ENCODE peak calls at places on chromosomes 13 and 19, in ten cellular contexts. One of them, this sample, is unnamed.

GRCh38 chr19:12711187-12711586 is 12.5 kb downstream of the TNPO2 start:
- DNase-seq in GM23248: no peak
- DNase-seq in hepatocyte: no peak
- DNase-seq in H1: no peak
- DNase-seq in fibroblast of lung: no peak
- DNase-seq in neural progenitor cell: no peak
- DNase-seq in endothelial cell of umbilical vein: no peak
- DNase-seq in HepG2: no peak
- DNase-seq in HCT116: no peak
- DNase-seq in PC-9: no peak
- DNase-seq in this sample: no peak

GRCh38 chr13:102846261-102847015 is 606 bp downstream of the ERCC5 start:
- DNase-seq in GM23248: peak; percentile 79
- DNase-seq in hepatocyte: peak; percentile 55
- DNase-seq in H1: no peak
- DNase-seq in fibroblast of lung: peak; percentile 41
- DNase-seq in neural progenitor cell: peak; percentile 33
- DNase-seq in endothelial cell of umbilical vein: peak; percentile 62
- DNase-seq in HepG2: peak; percentile 21
- DNase-seq in HCT116: peak; percentile 8
- DNase-seq in PC-9: peak; percentile 15
- DNase-seq in this sample: peak; percentile 45

GRCh38 chr19:29040951-29041350 is 172.0 kb downstream of the UQCRFS1 start:
- DNase-seq in GM23248: no peak
- DNase-seq in hepatocyte: no peak
- DNase-seq in H1: no peak
- DNase-seq in fibroblast of lung: no peak
- DNase-seq in neural progenitor cell: peak; percentile 89
- DNase-seq in endothelial cell of umbilical vein: no peak
- DNase-seq in HepG2: no peak
- DNase-seq in HCT116: no peak
- DNase-seq in PC-9: no peak
- DNase-seq in this sample: no peak

GRCh38 chr19:21101511-21102242 is 19.7 kb downstream of the ZNF714 start:
- DNase-seq in GM23248: peak; percentile 16
- DNase-seq in hepatocyte: peak; percentile 21
- DNase-seq in H1: no peak
- DNase-seq in fibroblast of lung: peak; percentile 32
- DNase-seq in neural progenitor cell: no peak
- DNase-seq in endothelial cell of umbilical vein: peak; percentile 4
- DNase-seq in HepG2: no peak
- DNase-seq in HCT116: no peak
- DNase-seq in PC-9: no peak
- DNase-seq in this sample: no peak

GRCh38 chr19:2719910-2720776 is 1.0 kb downstream of the DIRAS1 start:
- DNase-seq in GM23248: peak; percentile 85
- DNase-seq in hepatocyte: no peak
- DNase-seq in H1: peak; percentile 76
- DNase-seq in fibroblast of lung: peak; percentile 27
- DNase-seq in neural progenitor cell: peak; percentile 62
- DNase-seq in endothelial cell of umbilical vein: no peak
- DNase-seq in HepG2: no peak
- DNase-seq in HCT116: no peak
- DNase-seq in PC-9: no peak
- DNase-seq in this sample: no peak

GRCh38 chr13:24500977-24501376 is 11.6 kb downstream of the PARP4 start:
- DNase-seq in GM23248: peak; percentile 56
- DNase-seq in hepatocyte: no peak
- DNase-seq in H1: no peak
- DNase-seq in fibroblast of lung: peak; percentile 87
- DNase-seq in neural progenitor cell: no peak
- DNase-seq in endothelial cell of umbilical vein: peak; percentile 80
- DNase-seq in HepG2: no peak
- DNase-seq in HCT116: no peak
- DNase-seq in PC-9: no peak
- DNase-seq in this sample: no peak

GRCh38 chr13:112068531-112069062 is 1.6 kb downstream of the SOX1 start:
- DNase-seq in GM23248: no peak
- DNase-seq in hepatocyte: no peak
- DNase-seq in H1: peak; percentile 66
- DNase-seq in fibroblast of lung: no peak
- DNase-seq in neural progenitor cell: peak; percentile 57
- DNase-seq in endothelial cell of umbilical vein: no peak
- DNase-seq in HepG2: no peak
- DNase-seq in HCT116: no peak
- DNase-seq in PC-9: no peak
- DNase-seq in this sample: no peak

GRCh38 chr19:6161271-6161850 is 25.9 kb downstream of the ACSBG2 start:
- DNase-seq in GM23248: peak; percentile 14
- DNase-seq in hepatocyte: peak; percentile 7
- DNase-seq in H1: no peak
- DNase-seq in fibroblast of lung: no peak
- DNase-seq in neural progenitor cell: peak; percentile 12
- DNase-seq in endothelial cell of umbilical vein: peak; percentile 7
- DNase-seq in HepG2: peak; percentile 13
- DNase-seq in HCT116: peak; percentile 98
- DNase-seq in PC-9: no peak
- DNase-seq in this sample: peak; percentile 86

GRCh38 chr13:107574517-107575215 is 640.7 kb downstream of the LIG4 start:
- DNase-seq in GM23248: no peak
- DNase-seq in hepatocyte: no peak
- DNase-seq in H1: no peak
- DNase-seq in fibroblast of lung: peak; percentile 2
- DNase-seq in neural progenitor cell: no peak
- DNase-seq in endothelial cell of umbilical vein: peak; percentile 70
- DNase-seq in HepG2: no peak
- DNase-seq in HCT116: no peak
- DNase-seq in PC-9: no peak
- DNase-seq in this sample: no peak

GRCh38 chr19:19207637-19208582 is 3.8 kb upstream of the NCAN start:
- DNase-seq in GM23248: no peak
- DNase-seq in hepatocyte: no peak
- DNase-seq in H1: no peak
- DNase-seq in fibroblast of lung: no peak
- DNase-seq in neural progenitor cell: no peak
- DNase-seq in endothelial cell of umbilical vein: no peak
- DNase-seq in HepG2: no peak
- DNase-seq in HCT116: no peak
- DNase-seq in PC-9: no peak
- DNase-seq in this sample: no peak

GRCh38 chr19:53660584-53660983 is 28.8 kb downstream of the DPRX start:
- DNase-seq in GM23248: no peak
- DNase-seq in hepatocyte: no peak
- DNase-seq in H1: no peak
- DNase-seq in fibroblast of lung: no peak
- DNase-seq in neural progenitor cell: no peak
- DNase-seq in endothelial cell of umbilical vein: no peak
- DNase-seq in HepG2: no peak
- DNase-seq in HCT116: no peak
- DNase-seq in PC-9: no peak
- DNase-seq in this sample: no peak

GRCh38 chr19:48249502-48250014 is 6.2 kb downstream of the CARD8 start:
- DNase-seq in GM23248: no peak
- DNase-seq in hepatocyte: no peak
- DNase-seq in H1: no peak
- DNase-seq in fibroblast of lung: no peak
- DNase-seq in neural progenitor cell: no peak
- DNase-seq in endothelial cell of umbilical vein: peak; percentile 97
- DNase-seq in HepG2: no peak
- DNase-seq in HCT116: no peak
- DNase-seq in PC-9: no peak
- DNase-seq in this sample: peak; percentile 55

GRCh38 chr13:67509039-67509438 is 278.9 kb upstream of the PCDH9 start:
- DNase-seq in GM23248: no peak
- DNase-seq in hepatocyte: no peak
- DNase-seq in H1: no peak
- DNase-seq in fibroblast of lung: peak; percentile 35
- DNase-seq in neural progenitor cell: no peak
- DNase-seq in endothelial cell of umbilical vein: no peak
- DNase-seq in HepG2: no peak
- DNase-seq in HCT116: no peak
- DNase-seq in PC-9: no peak
- DNase-seq in this sample: no peak

GRCh38 chr19:50025794-50026549 is at the start of gene ZNF473:
- DNase-seq in GM23248: peak; percentile 98
- DNase-seq in hepatocyte: peak; percentile 97
- DNase-seq in H1: peak; percentile 90
- DNase-seq in fibroblast of lung: peak; percentile 94
- DNase-seq in neural progenitor cell: peak; percentile 96
- DNase-seq in endothelial cell of umbilical vein: no peak
- DNase-seq in HepG2: peak; percentile 92
- DNase-seq in HCT116: no peak
- DNase-seq in PC-9: peak; percentile 91
- DNase-seq in this sample: peak; percentile 95

GRCh38 chr19:35266904-35267817 is 1.6 kb upstream of the USF2 start:
- DNase-seq in GM23248: peak; percentile 68
- DNase-seq in hepatocyte: peak; percentile 69
- DNase-seq in H1: peak; percentile 70
- DNase-seq in fibroblast of lung: no peak
- DNase-seq in neural progenitor cell: peak; percentile 49
- DNase-seq in endothelial cell of umbilical vein: peak; percentile 10
- DNase-seq in HepG2: no peak
- DNase-seq in HCT116: no peak
- DNase-seq in PC-9: peak; percentile 39
- DNase-seq in this sample: peak; percentile 37

GRCh38 chr19:1410136-1410786 is 2.9 kb downstream of the DAZAP1 start:
- DNase-seq in GM23248: peak; percentile 39
- DNase-seq in hepatocyte: no peak
- DNase-seq in H1: no peak
- DNase-seq in fibroblast of lung: peak; percentile 76
- DNase-seq in neural progenitor cell: no peak
- DNase-seq in endothelial cell of umbilical vein: peak; percentile 35
- DNase-seq in HepG2: no peak
- DNase-seq in HCT116: no peak
- DNase-seq in PC-9: no peak
- DNase-seq in this sample: no peak

GRCh38 chr19:57421037-57421436 is 10.1 kb downstream of the ZNF17 start:
- DNase-seq in GM23248: no peak
- DNase-seq in hepatocyte: no peak
- DNase-seq in H1: no peak
- DNase-seq in fibroblast of lung: no peak
- DNase-seq in neural progenitor cell: no peak
- DNase-seq in endothelial cell of umbilical vein: no peak
- DNase-seq in HepG2: no peak
- DNase-seq in HCT116: no peak
- DNase-seq in PC-9: no peak
- DNase-seq in this sample: no peak
- H3K9me3 ChIP-seq in GM23248: no peaks in the 10 kb centered on the region
- H3K9me3 ChIP-seq in hepatocyte: no peaks in the 10 kb centered on the region
- H3K9me3 ChIP-seq in H1: no peaks in the 10 kb centered on the region
- H3K9me3 ChIP-seq in fibroblast of lung: peaks cover 4% of the 10 kb centered on the region
- H3K9me3 ChIP-seq in neural progenitor cell: no peaks in the 10 kb centered on the region
- H3K9me3 ChIP-seq in endothelial cell of umbilical vein: peaks cover 3% of the 10 kb centered on the region
- H3K9me3 ChIP-seq in HepG2: no peaks in the 10 kb centered on the region
- H3K9me3 ChIP-seq in HCT116: peaks cover 19% of the 10 kb centered on the region
- H3K9me3 ChIP-seq in PC-9: peaks cover 48% of the 10 kb centered on the region
- H3K9me3 ChIP-seq in this sample: no peaks in the 10 kb centered on the region

GRCh38 chr13:113110852-113111315 is 5.3 kb downstream of the F7 start:
- DNase-seq in GM23248: no peak
- DNase-seq in hepatocyte: no peak
- DNase-seq in H1: no peak
- DNase-seq in fibroblast of lung: no peak
- DNase-seq in neural progenitor cell: no peak
- DNase-seq in endothelial cell of umbilical vein: no peak
- DNase-seq in HepG2: no peak
- DNase-seq in HCT116: no peak
- DNase-seq in PC-9: no peak
- DNase-seq in this sample: no peak
- TF ChIP-seq EZH2 in GM23248: no peak
- TF ChIP-seq EZH2 in hepatocyte: no peak
- TF ChIP-seq EZH2 in H1: no peak
- TF ChIP-seq EZH2 in fibroblast of lung: no peak
- TF ChIP-seq EZH2 in neural progenitor cell: no peak
- TF ChIP-seq EZH2 in endothelial cell of umbilical vein: no peak
- TF ChIP-seq EZH2 in HepG2: no peak
- TF ChIP-seq EZH2 in HCT116: no peak
- TF ChIP-seq EZH2 in PC-9: no peak
- TF ChIP-seq EZH2 in this sample: no peak

DNA sequence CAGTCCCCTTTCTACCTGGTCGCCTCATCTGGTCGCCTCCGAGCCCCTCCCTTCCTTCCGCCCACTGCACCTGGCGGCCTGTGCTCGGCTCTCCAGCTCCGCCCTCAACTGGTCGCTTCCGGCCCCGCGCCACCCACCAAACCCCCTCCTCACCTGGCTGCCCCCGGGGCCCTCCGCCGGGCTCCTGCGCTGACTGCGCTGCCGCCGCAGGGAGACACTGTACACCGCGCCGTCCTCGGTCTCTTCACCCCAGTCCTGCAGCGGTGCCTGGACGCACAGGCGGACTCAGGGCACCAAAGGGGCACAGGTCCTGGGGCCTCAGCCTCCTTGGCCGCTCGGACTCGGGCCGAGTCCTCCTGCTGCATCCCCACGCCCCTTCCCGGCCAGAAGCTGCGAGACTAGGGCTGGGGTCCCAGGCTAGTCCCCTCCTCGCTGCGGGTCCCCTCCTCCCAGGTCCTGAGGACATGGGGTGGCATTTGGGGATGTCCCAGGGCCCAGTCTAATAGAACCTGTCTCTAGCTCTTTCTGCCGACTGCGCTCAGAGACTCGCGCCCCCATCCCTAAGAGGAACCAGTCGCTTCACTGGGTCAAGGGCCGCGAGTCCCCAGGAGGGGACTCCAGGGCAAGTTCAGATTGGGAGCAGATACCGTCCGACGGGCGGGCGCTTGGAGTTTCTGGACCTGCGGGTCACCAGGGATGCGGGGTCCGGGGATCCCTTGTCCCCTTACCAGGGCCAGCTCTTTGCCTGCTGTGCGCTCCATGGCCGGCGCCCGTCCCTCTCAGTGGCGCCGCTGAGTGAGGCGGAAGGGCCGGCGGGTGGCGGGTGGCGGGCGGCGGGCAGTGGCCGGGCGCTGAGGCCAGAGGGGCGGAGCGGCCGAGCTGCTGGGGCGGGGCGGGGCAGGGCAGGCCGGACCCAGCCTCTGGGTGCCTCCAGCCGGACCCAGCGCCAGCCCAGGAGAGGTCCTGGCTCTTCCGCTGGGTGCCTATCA is at the start of gene RGL3:
- DNase-seq in GM23248: peak; percentile 47
- DNase-seq in hepatocyte: peak; percentile 83
- DNase-seq in H1: peak; percentile 90
- DNase-seq in fibroblast of lung: no peak
- DNase-seq in neural progenitor cell: peak; percentile 67
- DNase-seq in endothelial cell of umbilical vein: no peak
- DNase-seq in HepG2: no peak
- DNase-seq in HCT116: no peak
- DNase-seq in PC-9: peak; percentile 70
- DNase-seq in this sample: no peak
- H2AFZ ChIP-seq in GM23248: peak within 1 kb of the TSS; percentile 57
- H2AFZ ChIP-seq in hepatocyte: peak within 1 kb of the TSS; percentile 76
- H2AFZ ChIP-seq in H1: no peak within 1 kb of the TSS
- H2AFZ ChIP-seq in fibroblast of lung: peak within 1 kb of the TSS; percentile 46
- H2AFZ ChIP-seq in neural progenitor cell: peak within 1 kb of the TSS; percentile 53
- H2AFZ ChIP-seq in endothelial cell of umbilical vein: peak within 1 kb of the TSS; percentile 82
- H2AFZ ChIP-seq in HepG2: no peak within 1 kb of the TSS
- H2AFZ ChIP-seq in HCT116: peak within 1 kb of the TSS; percentile 90
- H2AFZ ChIP-seq in PC-9: peak within 1 kb of the TSS; percentile 91
- H2AFZ ChIP-seq in this sample: peak within 1 kb of the TSS; percentile 20

DNA sequence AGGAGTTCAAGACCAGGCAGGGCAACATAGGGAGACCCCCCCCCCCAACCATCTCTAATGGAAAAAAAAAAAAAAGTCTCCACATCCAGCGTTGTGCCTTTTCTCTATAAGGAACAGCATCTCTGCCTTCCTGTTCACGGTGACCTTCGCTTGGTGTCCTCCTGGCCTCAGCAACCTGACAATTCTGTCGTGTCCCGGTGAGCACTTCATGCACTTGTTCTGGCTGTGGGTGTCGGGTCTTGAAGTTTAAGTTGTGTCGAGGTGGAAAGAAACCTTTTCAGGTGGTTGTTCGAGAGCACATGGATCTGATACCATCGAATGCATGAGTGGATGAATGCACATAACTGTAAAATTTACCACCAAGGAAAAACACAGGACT is 594 bp downstream of the ZNF559 start:
- DNase-seq in GM23248: no peak
- DNase-seq in hepatocyte: no peak
- DNase-seq in H1: no peak
- DNase-seq in fibroblast of lung: no peak
- DNase-seq in neural progenitor cell: no peak
- DNase-seq in endothelial cell of umbilical vein: no peak
- DNase-seq in HepG2: no peak
- DNase-seq in HCT116: no peak
- DNase-seq in PC-9: no peak
- DNase-seq in this sample: no peak
- H3K9me3 ChIP-seq in GM23248: peaks cover 3% of the 10 kb centered on the region
- H3K9me3 ChIP-seq in hepatocyte: peaks cover 24% of the 10 kb centered on the region
- H3K9me3 ChIP-seq in H1: peaks cover 20% of the 10 kb centered on the region
- H3K9me3 ChIP-seq in fibroblast of lung: no peaks in the 10 kb centered on the region
- H3K9me3 ChIP-seq in neural progenitor cell: peaks cover 22% of the 10 kb centered on the region
- H3K9me3 ChIP-seq in endothelial cell of umbilical vein: no peaks in the 10 kb centered on the region
- H3K9me3 ChIP-seq in HepG2: peaks cover 25% of the 10 kb centered on the region
- H3K9me3 ChIP-seq in HCT116: peaks cover 11% of the 10 kb centered on the region
- H3K9me3 ChIP-seq in PC-9: peaks cover 46% of the 10 kb centered on the region
- H3K9me3 ChIP-seq in this sample: no peaks in the 10 kb centered on the region